ENCODE peak calls at places on chromosome 5, in four cellular contexts. One of them, this sample, is unnamed.

GRCh38 chr5:96968074-96968473 is 32.2 kb downstream of the LNPEP start:
- DNase-seq in OCI-LY7: no peak
- DNase-seq in heart left ventricle: no peak
- DNase-seq in cardiac muscle cell: peak; percentile 64
- DNase-seq in this sample: no peak

GRCh38 chr5:129107637-129108036 is 13.1 kb downstream of the ISOC1 start:
- DNase-seq in OCI-LY7: no peak
- DNase-seq in heart left ventricle: no peak
- DNase-seq in cardiac muscle cell: no peak
- DNase-seq in this sample: no peak

GRCh38 chr5:32283539-32284377 is 29.0 kb downstream of the MTMR12 start:
- DNase-seq in heart left ventricle: no peak
- DNase-seq in OCI-LY7: no peak
- DNase-seq in cardiac muscle cell: peak; percentile 33
- DNase-seq in this sample: no peak

GRCh38 chr5:159227452-159227851 is 18.1 kb upstream of the RNF145 start:
- DNase-seq in heart left ventricle: no peak
- DNase-seq in cardiac muscle cell: no peak
- DNase-seq in OCI-LY7: no peak
- DNase-seq in this sample: no peak

GRCh38 chr5:407051-407450 is 35.9 kb upstream of the EXOC3 start:
- DNase-seq in OCI-LY7: no peak
- DNase-seq in heart left ventricle: no peak
- DNase-seq in cardiac muscle cell: no peak
- DNase-seq in this sample: no peak

GRCh38 chr5:169350759-169351240 is 49.9 kb upstream of the SLIT3 start:
- DNase-seq in cardiac muscle cell: peak; percentile 90
- DNase-seq in heart left ventricle: peak; percentile 15
- DNase-seq in OCI-LY7: no peak
- DNase-seq in this sample: no peak

GRCh38 chr5:3007577-3007976 is 256.1 kb upstream of the IRX2 start:
- DNase-seq in cardiac muscle cell: no peak
- DNase-seq in OCI-LY7: no peak
- DNase-seq in heart left ventricle: no peak
- DNase-seq in this sample: no peak

GRCh38 chr5:34487956-34488355 is 168.2 kb upstream of the RAI14 start:
- DNase-seq in heart left ventricle: no peak
- DNase-seq in cardiac muscle cell: no peak
- DNase-seq in OCI-LY7: no peak
- DNase-seq in this sample: no peak

GRCh38 chr5:108216890-108217289 is 165.0 kb downstream of the FBXL17 start:
- DNase-seq in heart left ventricle: no peak
- DNase-seq in cardiac muscle cell: peak; percentile 53
- DNase-seq in OCI-LY7: no peak
- DNase-seq in this sample: no peak

GRCh38 chr5:36928947-36929346 is 52.4 kb downstream of the NIPBL start:
- DNase-seq in cardiac muscle cell: peak; percentile 36
- DNase-seq in heart left ventricle: no peak
- DNase-seq in OCI-LY7: no peak
- DNase-seq in this sample: no peak

GRCh38 chr5:139514486-139514856 is 31.9 kb upstream of the STING1 start:
- DNase-seq in OCI-LY7: no peak
- DNase-seq in heart left ventricle: no peak
- DNase-seq in cardiac muscle cell: no peak
- DNase-seq in this sample: no peak

GRCh38 chr5:72955143-72955767 is 586 bp upstream of the FCHO2 start:
- DNase-seq in cardiac muscle cell: peak; percentile 87
- DNase-seq in OCI-LY7: no peak
- DNase-seq in heart left ventricle: peak; percentile 86
- DNase-seq in this sample: peak; percentile 81

GRCh38 chr5:35058395-35058794 is 10.6 kb upstream of the AGXT2 start:
- DNase-seq in OCI-LY7: no peak
- DNase-seq in cardiac muscle cell: no peak
- DNase-seq in heart left ventricle: no peak
- DNase-seq in this sample: no peak

GRCh38 chr5:108315829-108316228 is 66.1 kb downstream of the FBXL17 start:
- DNase-seq in heart left ventricle: no peak
- DNase-seq in OCI-LY7: no peak
- DNase-seq in cardiac muscle cell: no peak
- DNase-seq in this sample: no peak

GRCh38 chr5:75355236-75355635 is 18.2 kb downstream of the HMGCR start:
- DNase-seq in heart left ventricle: no peak
- DNase-seq in OCI-LY7: no peak
- DNase-seq in cardiac muscle cell: no peak
- DNase-seq in this sample: no peak

GRCh38 chr5:131224387-131225191 is 39.3 kb upstream of the CDC42SE2 start:
- DNase-seq in heart left ventricle: no peak
- DNase-seq in OCI-LY7: no peak
- DNase-seq in cardiac muscle cell: no peak
- DNase-seq in this sample: no peak

GRCh38 chr5:67606586-67606947 is 410.0 kb upstream of the CD180 start:
- DNase-seq in heart left ventricle: no peak
- DNase-seq in cardiac muscle cell: no peak
- DNase-seq in OCI-LY7: no peak
- DNase-seq in this sample: no peak

GRCh38 chr5:2177244-2177643 is 294.5 kb upstream of the IRX4 start:
- DNase-seq in heart left ventricle: no peak
- DNase-seq in cardiac muscle cell: no peak
- DNase-seq in OCI-LY7: no peak
- DNase-seq in this sample: no peak

GRCh38 chr5:140916325-140916724 is 9.8 kb upstream of the PCDHAC1 start:
- DNase-seq in OCI-LY7: no peak
- DNase-seq in cardiac muscle cell: no peak
- DNase-seq in heart left ventricle: no peak
- DNase-seq in this sample: no peak

GRCh38 chr5:90562331-90562730 is 3.7 kb downstream of the ADGRV1 start:
- DNase-seq in cardiac muscle cell: no peak
- DNase-seq in OCI-LY7: no peak
- DNase-seq in heart left ventricle: no peak
- DNase-seq in this sample: no peak

GRCh38 chr5:20335978-20336377 is 348.0 kb upstream of the CDH18 start:
- DNase-seq in heart left ventricle: no peak
- DNase-seq in OCI-LY7: no peak
- DNase-seq in cardiac muscle cell: no peak
- DNase-seq in this sample: no peak

GRCh38 chr5:139746691-139747582 is 48.7 kb upstream of the PSD2 start:
- DNase-seq in heart left ventricle: no peak
- DNase-seq in OCI-LY7: peak; percentile 68
- DNase-seq in cardiac muscle cell: no peak
- DNase-seq in this sample: peak; percentile 28

GRCh38 chr5:148168246-148168645 is at the start of gene SPINK14:
- DNase-seq in OCI-LY7: no peak
- DNase-seq in heart left ventricle: no peak
- DNase-seq in cardiac muscle cell: no peak
- DNase-seq in this sample: no peak

GRCh38 chr5:143261748-143262392 is 141.6 kb downstream of the NR3C1 start:
- DNase-seq in heart left ventricle: no peak
- DNase-seq in OCI-LY7: no peak
- DNase-seq in cardiac muscle cell: peak; percentile 77
- DNase-seq in this sample: no peak

GRCh38 chr5:17374157-17374556 is 123.9 kb upstream of the TAF11L2 start:
- DNase-seq in OCI-LY7: no peak
- DNase-seq in cardiac muscle cell: no peak
- DNase-seq in heart left ventricle: no peak
- DNase-seq in this sample: no peak

GRCh38 chr5:122420126-122420525 is 108.1 kb downstream of the SNCAIP start:
- DNase-seq in cardiac muscle cell: no peak
- DNase-seq in heart left ventricle: no peak
- DNase-seq in OCI-LY7: no peak
- DNase-seq in this sample: no peak

DNA sequence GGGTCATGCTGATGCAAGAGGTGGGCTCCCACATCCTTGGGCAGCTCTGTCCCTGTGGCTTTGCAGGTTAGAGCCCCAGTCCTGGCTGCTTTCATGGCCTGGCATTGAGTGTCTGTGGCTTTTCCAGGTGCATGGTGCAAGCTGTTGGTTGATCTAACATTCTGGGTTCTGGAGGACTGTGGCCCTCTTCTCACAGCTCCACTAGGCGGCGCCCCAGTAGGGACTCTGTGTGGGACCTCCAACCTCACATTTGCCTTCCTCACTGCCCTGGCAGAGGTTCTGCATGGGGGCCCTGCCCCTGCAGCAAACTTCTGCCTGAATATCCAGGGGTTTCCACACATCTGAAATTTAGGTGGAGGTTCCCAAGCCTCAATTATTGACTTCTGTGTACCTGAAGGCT is 150.1 kb downstream of the NNT start:
- DNase-seq in cardiac muscle cell: no peak
- DNase-seq in heart left ventricle: no peak
- DNase-seq in OCI-LY7: no peak
- DNase-seq in this sample: no peak
- TF ChIP-seq CTCF in cardiac muscle cell: no peak
- TF ChIP-seq CTCF in heart left ventricle: no peak
- TF ChIP-seq CTCF in OCI-LY7: peak; percentile 50
- TF ChIP-seq CTCF in this sample: no peak

GRCh38 chr5:145101246-145101645 is 733.9 kb downstream of the PRELID2 start:
- DNase-seq in cardiac muscle cell: no peak
- DNase-seq in OCI-LY7: peak; percentile 2
- DNase-seq in heart left ventricle: no peak
- DNase-seq in this sample: no peak
- TF ChIP-seq CTCF in cardiac muscle cell: no peak
- TF ChIP-seq CTCF in OCI-LY7: peak; percentile 82
- TF ChIP-seq CTCF in heart left ventricle: no peak
- TF ChIP-seq CTCF in this sample: peak; percentile 44

DNA sequence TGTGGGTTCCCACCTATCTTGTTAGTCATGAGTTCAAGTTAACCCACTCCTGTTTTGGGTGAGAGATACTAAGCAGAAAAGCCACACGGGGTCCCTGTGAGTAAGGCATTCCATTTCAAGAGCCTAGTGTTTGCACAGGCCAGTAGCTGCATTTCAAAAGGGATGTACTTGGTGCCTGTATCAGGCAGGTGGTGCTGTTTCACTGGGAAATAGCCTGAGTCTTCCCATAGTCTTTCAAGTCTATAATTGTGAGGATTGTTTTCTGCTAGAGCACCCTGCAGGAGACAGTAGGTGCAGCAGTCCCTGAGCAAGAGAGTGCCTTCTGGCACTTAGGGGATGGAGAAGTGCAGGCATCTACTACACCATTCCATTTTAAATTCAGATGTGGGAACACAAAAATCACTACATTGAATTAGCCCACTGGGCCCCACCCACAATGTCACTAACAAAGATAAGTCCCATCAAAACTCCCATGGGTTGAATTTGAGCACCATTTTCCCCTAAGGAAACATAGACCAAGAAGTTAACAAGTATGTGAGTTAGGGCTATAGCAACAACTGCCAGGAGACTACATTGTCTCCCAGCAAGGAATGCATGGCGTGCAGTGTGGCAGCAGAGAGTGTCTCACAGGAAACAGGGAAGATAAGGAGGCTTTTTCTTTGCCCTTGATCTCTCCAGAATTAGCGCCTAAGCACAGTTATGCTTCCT is 263.2 kb downstream of the COX7C start:
- DNase-seq in heart left ventricle: peak; percentile 31
- DNase-seq in OCI-LY7: peak; percentile 70
- DNase-seq in cardiac muscle cell: peak; percentile 95
- DNase-seq in this sample: peak; percentile 20
- TF ChIP-seq CTCF in heart left ventricle: peak; percentile 67
- TF ChIP-seq CTCF in OCI-LY7: peak; percentile 83
- TF ChIP-seq CTCF in cardiac muscle cell: peak; percentile 93
- TF ChIP-seq CTCF in this sample: peak; percentile 32

GRCh38 chr5:82296929-82297328 is 18.8 kb upstream of the RPS23 start:
- DNase-seq in OCI-LY7: no peak
- DNase-seq in heart left ventricle: no peak
- DNase-seq in cardiac muscle cell: no peak
- DNase-seq in this sample: no peak

GRCh38 chr5:82295959-82296557 is 17.9 kb upstream of the RPS23 start:
- DNase-seq in heart left ventricle: no peak
- DNase-seq in cardiac muscle cell: no peak
- DNase-seq in OCI-LY7: no peak
- DNase-seq in this sample: no peak

GRCh38 chr5:82295144-82295543 is 17.0 kb upstream of the RPS23 start:
- DNase-seq in heart left ventricle: no peak
- DNase-seq in cardiac muscle cell: peak; percentile 25
- DNase-seq in OCI-LY7: peak; percentile 5
- DNase-seq in this sample: no peak

GRCh38 chr5:82297711-82298110 is 19.6 kb upstream of the RPS23 start:
- DNase-seq in heart left ventricle: no peak
- DNase-seq in OCI-LY7: no peak
- DNase-seq in cardiac muscle cell: no peak
- DNase-seq in this sample: no peak

DNA sequence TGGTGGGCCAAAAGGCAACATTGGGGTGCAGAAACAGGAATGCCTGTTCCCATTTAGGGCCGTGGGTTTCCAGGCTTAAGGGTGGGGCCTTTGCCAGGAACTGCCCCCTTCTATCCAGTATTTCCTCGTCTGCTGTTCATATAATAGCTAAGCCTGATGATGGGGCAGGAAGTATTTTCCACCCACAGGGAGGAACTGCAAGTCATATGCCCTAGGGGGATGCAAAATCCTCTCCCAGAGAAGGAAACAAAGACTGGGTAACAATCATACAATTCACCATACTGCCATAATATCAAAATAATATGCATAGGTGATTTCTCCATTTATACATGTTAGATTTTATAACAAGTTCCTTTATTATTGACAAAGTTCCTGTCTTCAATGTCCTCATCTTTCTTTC is 20.5 kb upstream of the RPS23 start:
- DNase-seq in heart left ventricle: no peak
- DNase-seq in OCI-LY7: no peak
- DNase-seq in cardiac muscle cell: no peak
- DNase-seq in this sample: no peak
- TF ChIP-seq CTCF in heart left ventricle: no peak
- TF ChIP-seq CTCF in OCI-LY7: no peak
- TF ChIP-seq CTCF in cardiac muscle cell: no peak
- TF ChIP-seq CTCF in this sample: no peak

GRCh38 chr5:94969174-94969573 is 315.7 kb downstream of the MCTP1 start:
- DNase-seq in heart left ventricle: no peak
- DNase-seq in OCI-LY7: peak; percentile 5
- DNase-seq in cardiac muscle cell: peak; percentile 42
- DNase-seq in this sample: no peak
- TF ChIP-seq CTCF in heart left ventricle: no peak
- TF ChIP-seq CTCF in OCI-LY7: peak; percentile 48
- TF ChIP-seq CTCF in cardiac muscle cell: peak; percentile 28
- TF ChIP-seq CTCF in this sample: no peak

GRCh38 chr5:150000261-150000989 is at the start of the genes HMGXB3 and TIGD6:
- DNase-seq in cardiac muscle cell: peak; percentile 97
- DNase-seq in heart left ventricle: peak; percentile 93
- DNase-seq in OCI-LY7: peak; percentile 96
- DNase-seq in this sample: peak; percentile 95
- TF ChIP-seq CTCF in cardiac muscle cell: no peak
- TF ChIP-seq CTCF in heart left ventricle: peak; percentile 13
- TF ChIP-seq CTCF in OCI-LY7: no peak
- TF ChIP-seq CTCF in this sample: peak; percentile 19